ENCODE peak calls at places on chromosomes 16 and 17, in four cellular contexts. W is K562, F is Panc1, N is HCT116. U is an unnamed sample.

GRCh38 chr17:14784997-14785696 is 480.0 kb downstream of the PMP22 start:
- DNase-seq in N (no peak), F (no peak), W (no peak), U (peak)

GRCh38 chr16:19809121-19809635 is 75.5 kb downstream of the GPRC5B start:
- DNase-seq in N (no peak), W (no peak), F (no peak), U (no peak)

GRCh38 chr16:72649254-72649944 is 398.5 kb downstream of the ZFHX3 start:
- DNase-seq in F (no peak), N (no peak), W (no peak), U (no peak)

GRCh38 chr16:6375471-6376075 is 957.1 kb upstream of the RBFOX1 start:
- DNase-seq in N (no peak), F (no peak), W (no peak), U (no peak)

GRCh38 chr17:74369221-74369620 is 1.9 kb downstream of the GPR142 start:
- DNase-seq in W (no peak), N (no peak), F (no peak), U (no peak)

GRCh38 chr17:61837175-61838051 is 25.9 kb downstream of the BRIP1 start:
- DNase-seq in N (peak), W (peak), F (peak), U (peak)

GRCh38 chr17:82030470-82031302 is 792 bp upstream of the RAC3 start:
- DNase-seq in N (peak), F (no peak), W (peak), U (no peak)

GRCh38 chr17:42072323-42073187 is 22.2 kb upstream of the C17orf113 start:
- DNase-seq in W (peak), F (no peak), N (no peak), U (no peak)

GRCh38 chr16:89026121-89026612 is 49.2 kb upstream of the CBFA2T3 start:
- DNase-seq in W (peak), F (peak), N (peak), U (no peak)

GRCh38 chr16:62149646-62150045 is 113.4 kb upstream of the CDH8 start:
- DNase-seq in W (no peak), F (no peak), N (no peak), U (no peak)

GRCh38 chr17:10421211-10421610 is 539 bp downstream of the MYH8 start:
- DNase-seq in W (no peak), F (no peak), N (no peak), U (no peak)

GRCh38 chr17:63774141-63774981 is at the start of gene DDX42:
- DNase-seq in N (no peak), W (peak), F (no peak), U (peak)

GRCh38 chr16:49012961-49013726 is 268.5 kb downstream of the CBLN1 start:
- DNase-seq in N (no peak), W (no peak), F (no peak), U (no peak)

GRCh38 chr16:46746821-46747776 is 1.0 kb downstream of the MYLK3 start:
- DNase-seq in F (no peak), W (peak), N (no peak), U (peak)

GRCh38 chr16:68267612-68268405 is 3.5 kb downstream of the SLC7A6 start:
- DNase-seq in F (no peak), W (no peak), N (no peak), U (peak)

GRCh38 chr17:61335845-61336655 is 63.6 kb upstream of the TBX2 start:
- DNase-seq in N (no peak), F (no peak), W (no peak), U (peak)

GRCh38 chr16:2535644-2536021 is 2.2 kb upstream of the PDPK1 start:
- DNase-seq in W (no peak), N (no peak), F (no peak), U (no peak)

GRCh38 chr17:66445229-66445628 is 142.8 kb downstream of the PRKCA start:
- DNase-seq in F (no peak), W (no peak), N (no peak), U (no peak)

GRCh38 chr16:85112364-85112763 is at the start of gene CIBAR2:
- DNase-seq in F (no peak), N (no peak), W (no peak), U (no peak)
- TF ChIP-seq TCF7L2 in F (no peak), N (no peak), W (no peak), U (no peak)

GRCh38 chr16:27302126-27302525 is 11.6 kb upstream of the IL4R start:
- DNase-seq in N (no peak), W (no peak), F (no peak), U (no peak)
- TF ChIP-seq TCF7L2 in N (no peak), W (no peak), F (no peak), U (no peak)

GRCh38 chr17:4178651-4179050 is 35.7 kb downstream of the CYB5D2 start:
- DNase-seq in N (no peak), W (no peak), F (no peak), U (no peak)

GRCh38 chr17:4179071-4179470 is 36.1 kb downstream of the CYB5D2 start:
- DNase-seq in W (no peak), N (no peak), F (no peak), U (no peak)

GRCh38 chr17:4177732-4178131 is 34.7 kb downstream of the CYB5D2 start:
- DNase-seq in N (no peak), F (no peak), W (no peak), U (no peak)

GRCh38 chr17:4175921-4176802 is 33.2 kb downstream of the CYB5D2 start:
- DNase-seq in F (no peak), N (no peak), W (no peak), U (no peak)

GRCh38 chr17:4176803-4177472 is 33.9 kb downstream of the CYB5D2 start:
- DNase-seq in W (no peak), F (no peak), N (no peak), U (no peak)
- TF ChIP-seq TCF7L2 in W (no peak), F (no peak), N (no peak), U (no peak)

GRCh38 chr17:57915980-57916757 is 39.0 kb downstream of the CUEDC1 start:
- DNase-seq in N (no peak), F (no peak), W (no peak), U (no peak)
- TF ChIP-seq TCF7L2 in N (no peak), F (no peak), W (no peak), U (no peak)

GRCh38 chr17:55442953-55443683 is 21.5 kb upstream of the MMD start:
- DNase-seq in F (no peak), N (no peak), W (no peak), U (peak)
- TF ChIP-seq TCF7L2 in F (no peak), N (no peak), W (no peak), U (no peak)

DNA sequence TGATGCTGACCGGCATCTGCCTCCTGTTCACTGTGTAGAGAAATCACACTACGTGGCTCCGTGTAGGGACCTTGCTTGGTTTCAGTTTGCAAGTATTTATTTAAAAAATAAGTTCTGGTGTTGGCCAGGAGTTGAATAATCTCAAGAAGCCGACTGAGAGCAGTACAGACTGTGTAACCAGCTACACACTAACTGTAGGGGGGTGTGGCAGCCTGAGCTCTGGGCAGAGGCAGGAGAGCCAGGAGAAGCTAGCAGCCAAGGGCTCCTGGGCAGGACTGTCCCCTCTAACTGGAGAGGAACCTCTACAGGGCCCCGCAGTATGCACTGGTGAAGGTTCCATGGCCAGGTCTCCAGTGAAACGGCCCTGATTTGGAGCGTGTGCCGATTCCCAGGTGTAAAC is 190.0 kb upstream of the TNRC6C start:
- DNase-seq in F (no peak), W (no peak), N (no peak), U (no peak)
- TF ChIP-seq TCF7L2 in F (no peak), W (no peak), N (no peak), U (no peak)

DNA sequence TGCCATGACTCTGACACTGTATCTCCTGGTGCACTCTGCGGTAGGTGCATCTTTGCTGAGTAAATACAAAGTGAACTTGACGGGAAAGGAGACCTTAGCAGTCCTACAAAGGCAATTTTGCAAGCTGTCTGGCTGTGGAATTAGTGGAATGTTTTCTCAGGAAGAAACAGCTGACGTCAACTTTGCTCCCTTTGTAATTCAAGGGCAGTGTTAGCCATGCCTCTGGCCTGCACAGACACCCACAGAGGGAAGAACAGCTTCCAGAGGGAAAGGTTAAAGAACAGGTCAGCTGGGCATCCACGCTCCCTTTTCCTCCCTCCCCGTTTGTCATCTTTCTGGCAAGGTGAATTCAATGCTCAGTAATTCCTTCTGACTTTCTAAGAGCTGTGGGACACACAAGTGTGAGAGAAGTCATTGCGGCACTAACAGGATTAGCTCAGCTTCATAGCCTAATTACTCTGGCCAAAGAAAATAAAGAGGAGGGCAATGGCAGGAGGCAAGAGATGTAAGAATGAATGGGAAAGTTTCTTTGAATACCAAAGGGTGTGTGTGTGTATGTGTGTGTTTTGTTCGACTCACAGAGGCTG is 476.9 kb upstream of the GOT2 start:
- DNase-seq in F (no peak), N (no peak), W (no peak), U (peak)
- TF ChIP-seq TCF7L2 in F (no peak), N (no peak), W (no peak), U (no peak)

GRCh38 chr16:74606521-74607309 is at the start of gene GLG1:
- DNase-seq in N (peak), F (no peak), W (peak), U (peak)

GRCh38 chr16:74607310-74607966 is 524 bp upstream of the GLG1 start:
- DNase-seq in N (no peak), W (no peak), F (no peak), U (peak)

GRCh38 chr16:74608944-74609343 is 2.0 kb upstream of the GLG1 start:
- DNase-seq in N (no peak), W (no peak), F (no peak), U (no peak)

GRCh38 chr16:74608381-74608780 is 1.5 kb upstream of the GLG1 start:
- DNase-seq in N (no peak), W (no peak), F (no peak), U (no peak)

GRCh38 chr16:74607967-74608356 is 1.0 kb upstream of the GLG1 start:
- DNase-seq in N (no peak), W (no peak), F (no peak), U (no peak)
- TF ChIP-seq TCF7L2 in N (no peak), W (no peak), F (no peak), U (no peak)